ENCODE peak calls at places on chromosomes 12 and 14, in five cellular contexts. S is AG08396, Z is Right ventricle myocardium inferior, D is foreskin keratinocyte, C is neural crest cell. V is an unnamed sample.

GRCh38 chr14:82710257-82710841 is 1176.7 kb upstream of the SEL1L start:
- DNase-seq in S (peak), Z (no peak), D (peak), C (peak), V (peak)

GRCh38 chr12:30989754-30990153 is 63.2 kb downstream of the TSPAN11 start:
- DNase-seq in S (no peak), Z (no peak), D (no peak), C (no peak), V (peak)

GRCh38 chr12:124441443-124442190 is 125.8 kb downstream of the NCOR2 start:
- DNase-seq in S (peak), Z (no peak), D (peak), C (no peak), V (peak)

GRCh38 chr12:26286186-26286585 is 90.8 kb downstream of the SSPN start:
- DNase-seq in S (no peak), Z (no peak), D (no peak), C (no peak), V (no peak)

GRCh38 chr14:61296707-61297502 is 15.8 kb upstream of the TMEM30B start:
- DNase-seq in S (no peak), Z (no peak), D (peak), C (no peak), V (no peak)

GRCh38 chr12:109829667-109830066 is 3.5 kb downstream of the TRPV4 start:
- DNase-seq in S (no peak), Z (no peak), D (no peak), C (no peak), V (no peak)

GRCh38 chr14:72892879-72893635 is 844 bp downstream of the DPF3 start:
- DNase-seq in S (peak), Z (no peak), D (peak), C (peak), V (peak)

GRCh38 chr12:121022713-121023112 is 6.4 kb upstream of the C12orf43 start:
- DNase-seq in S (no peak), Z (no peak), D (no peak), C (no peak), V (no peak)

GRCh38 chr12:76920182-76921014 is 41.6 kb upstream of the CSRP2 start:
- DNase-seq in S (no peak), Z (no peak), D (no peak), C (no peak), V (no peak)

GRCh38 chr12:64258576-64258975 is 36.5 kb upstream of the KICS2 start:
- DNase-seq in S (no peak), Z (no peak), D (no peak), C (no peak), V (no peak)

GRCh38 chr12:124646385-124647230 is 79.2 kb upstream of the NCOR2 start:
- DNase-seq in S (no peak), Z (peak), D (no peak), C (no peak), V (no peak)

GRCh38 chr12:108598553-108599250 is 818 bp upstream of the TMEM119 start:
- DNase-seq in S (no peak), Z (no peak), D (no peak), C (no peak), V (no peak)

GRCh38 chr12:44748950-44749468 is 127.1 kb downstream of the NELL2 start:
- DNase-seq in S (no peak), Z (no peak), D (no peak), C (no peak), V (no peak)

GRCh38 chr12:113103756-113104450 is 31.7 kb downstream of the RASAL1 start:
- DNase-seq in S (no peak), Z (no peak), D (peak), C (no peak), V (no peak)

GRCh38 chr12:74552201-74552600 is 14.6 kb downstream of the ATXN7L3B start:
- DNase-seq in S (no peak), Z (no peak), D (no peak), C (no peak), V (no peak)

GRCh38 chr12:10140001-10140400 is 10.0 kb upstream of the CLEC7A start:
- DNase-seq in S (peak), Z (peak), D (peak), C (peak), V (peak)

GRCh38 chr14:33617154-33617553 is 333.7 kb downstream of the EGLN3 start:
- DNase-seq in S (no peak), Z (no peak), D (peak), C (no peak), V (no peak)

GRCh38 chr12:6567112-6567680 is 895 bp downstream of the NOP2 start:
- DNase-seq in S (no peak), Z (no peak), D (no peak), C (no peak), V (no peak)

GRCh38 chr12:124567035-124567672 is at the start of gene NCOR2:
- DNase-seq in S (peak), Z (no peak), D (no peak), C (peak), V (no peak)

GRCh38 chr12:116389990-116390655 is 112.6 kb upstream of the MED13L start:
- DNase-seq in S (peak), Z (no peak), D (peak), C (no peak), V (no peak)

GRCh38 chr14:68704736-68705720 is 87.8 kb downstream of the ZFP36L1 start:
- DNase-seq in S (no peak), Z (no peak), D (peak), C (no peak), V (no peak)

GRCh38 chr14:75141967-75142366 is 15.1 kb upstream of the NEK9 start:
- DNase-seq in S (no peak), Z (no peak), D (no peak), C (no peak), V (no peak)

GRCh38 chr14:102690509-102691286 is 86.6 kb upstream of the TRAF3 start:
- DNase-seq in S (no peak), Z (no peak), D (no peak), C (no peak), V (no peak)

GRCh38 chr14:85731198-85731597 is 201.3 kb downstream of the FLRT2 start:
- DNase-seq in S (peak), Z (no peak), D (peak), C (no peak), V (peak)

GRCh38 chr12:24436667-24437066 is 487.2 kb upstream of the SOX5 start:
- DNase-seq in S (no peak), Z (no peak), D (no peak), C (no peak), V (no peak)

V was measured in right cardiac atrium.